ENCODE peak calls at places on chromosomes 5 and 9, in seven cellular contexts. One of them, this sample, is unnamed.

GRCh38 chr5:3202570-3202969 is 393.1 kb upstream of the IRX1 start:
- DNase-seq in Peyer's patch: no peak
- DNase-seq in WTC11: no peak
- DNase-seq in bronchial epithelial cell: no peak
- DNase-seq in cardiac muscle cell: no peak
- DNase-seq in ovary: no peak
- DNase-seq in fibroblast of pulmonary artery: no peak
- DNase-seq in this sample: no peak

GRCh38 chr9:114746591-114746990 is 59.2 kb downstream of the TNFSF15 start:
- DNase-seq in Peyer's patch: no peak
- DNase-seq in WTC11: no peak
- DNase-seq in bronchial epithelial cell: no peak
- DNase-seq in cardiac muscle cell: no peak
- DNase-seq in ovary: no peak
- DNase-seq in fibroblast of pulmonary artery: no peak
- DNase-seq in this sample: no peak

GRCh38 chr9:84897362-84898094 is 228.0 kb downstream of the NTRK2 start:
- DNase-seq in Peyer's patch: no peak
- DNase-seq in WTC11: no peak
- DNase-seq in bronchial epithelial cell: no peak
- DNase-seq in cardiac muscle cell: no peak
- DNase-seq in ovary: no peak
- DNase-seq in fibroblast of pulmonary artery: no peak
- DNase-seq in this sample: peak; percentile 20

GRCh38 chr5:145980718-145981117 is 44.3 kb downstream of the SH3RF2 start:
- DNase-seq in Peyer's patch: no peak
- DNase-seq in WTC11: no peak
- DNase-seq in bronchial epithelial cell: peak; percentile 20
- DNase-seq in cardiac muscle cell: no peak
- DNase-seq in ovary: no peak
- DNase-seq in fibroblast of pulmonary artery: no peak
- DNase-seq in this sample: no peak

GRCh38 chr5:107893642-107894041 is 222.9 kb upstream of the EFNA5 start:
- DNase-seq in Peyer's patch: no peak
- DNase-seq in WTC11: no peak
- DNase-seq in bronchial epithelial cell: peak; percentile 84
- DNase-seq in cardiac muscle cell: peak; percentile 82
- DNase-seq in ovary: no peak
- DNase-seq in fibroblast of pulmonary artery: peak; percentile 63
- DNase-seq in this sample: no peak

GRCh38 chr5:93589812-93590215 is 6.8 kb downstream of the NR2F1 start:
- DNase-seq in Peyer's patch: no peak
- DNase-seq in WTC11: no peak
- DNase-seq in bronchial epithelial cell: no peak
- DNase-seq in cardiac muscle cell: no peak
- DNase-seq in ovary: no peak
- DNase-seq in fibroblast of pulmonary artery: no peak
- DNase-seq in this sample: no peak

GRCh38 chr5:502325-503079 is 21.7 kb downstream of the SLC9A3 start:
- DNase-seq in Peyer's patch: no peak
- DNase-seq in WTC11: no peak
- DNase-seq in bronchial epithelial cell: no peak
- DNase-seq in cardiac muscle cell: no peak
- DNase-seq in ovary: no peak
- DNase-seq in fibroblast of pulmonary artery: no peak
- DNase-seq in this sample: no peak

GRCh38 chr9:101512116-101512515 is 21.5 kb upstream of the RNF20 start:
- DNase-seq in Peyer's patch: no peak
- DNase-seq in WTC11: no peak
- DNase-seq in bronchial epithelial cell: no peak
- DNase-seq in cardiac muscle cell: no peak
- DNase-seq in ovary: no peak
- DNase-seq in fibroblast of pulmonary artery: no peak
- DNase-seq in this sample: no peak

GRCh38 chr5:103475629-103476240 is 86.9 kb downstream of the NUDT12 start:
- DNase-seq in Peyer's patch: no peak
- DNase-seq in WTC11: no peak
- DNase-seq in bronchial epithelial cell: peak; percentile 46
- DNase-seq in cardiac muscle cell: peak; percentile 74
- DNase-seq in ovary: no peak
- DNase-seq in fibroblast of pulmonary artery: peak; percentile 78
- DNase-seq in this sample: no peak

GRCh38 chr5:17896605-17897004 is 262.3 kb downstream of the TAF11L14 start:
- DNase-seq in Peyer's patch: no peak
- DNase-seq in WTC11: no peak
- DNase-seq in bronchial epithelial cell: peak; percentile 93
- DNase-seq in cardiac muscle cell: peak; percentile 1
- DNase-seq in ovary: no peak
- DNase-seq in fibroblast of pulmonary artery: peak; percentile 3
- DNase-seq in this sample: no peak

GRCh38 chr5:163619273-163619672 is 113.9 kb downstream of the MAT2B start:
- DNase-seq in Peyer's patch: no peak
- DNase-seq in WTC11: no peak
- DNase-seq in bronchial epithelial cell: no peak
- DNase-seq in cardiac muscle cell: no peak
- DNase-seq in ovary: no peak
- DNase-seq in fibroblast of pulmonary artery: no peak
- DNase-seq in this sample: no peak

GRCh38 chr5:42579320-42579719 is 156.1 kb downstream of the GHR start:
- DNase-seq in Peyer's patch: no peak
- DNase-seq in WTC11: no peak
- DNase-seq in bronchial epithelial cell: peak; percentile 74
- DNase-seq in cardiac muscle cell: no peak
- DNase-seq in ovary: no peak
- DNase-seq in fibroblast of pulmonary artery: peak; percentile 5
- DNase-seq in this sample: no peak

GRCh38 chr9:123725389-123725788 is 204.5 kb downstream of the DENND1A start:
- DNase-seq in Peyer's patch: no peak
- DNase-seq in WTC11: peak; percentile 28
- DNase-seq in bronchial epithelial cell: no peak
- DNase-seq in cardiac muscle cell: no peak
- DNase-seq in ovary: no peak
- DNase-seq in fibroblast of pulmonary artery: no peak
- DNase-seq in this sample: peak; percentile 4

GRCh38 chr9:132590318-132591182 is 8.1 kb downstream of the BARHL1 start:
- DNase-seq in Peyer's patch: no peak
- DNase-seq in WTC11: no peak
- DNase-seq in bronchial epithelial cell: no peak
- DNase-seq in cardiac muscle cell: no peak
- DNase-seq in ovary: no peak
- DNase-seq in fibroblast of pulmonary artery: no peak
- DNase-seq in this sample: no peak

GRCh38 chr9:76559283-76559682 is 100.3 kb downstream of the GCNT1 start:
- DNase-seq in Peyer's patch: no peak
- DNase-seq in WTC11: no peak
- DNase-seq in bronchial epithelial cell: no peak
- DNase-seq in cardiac muscle cell: peak; percentile 36
- DNase-seq in ovary: no peak
- DNase-seq in fibroblast of pulmonary artery: no peak
- DNase-seq in this sample: no peak

GRCh38 chr5:143177263-143177994 is 226.1 kb downstream of the NR3C1 start:
- DNase-seq in Peyer's patch: no peak
- DNase-seq in WTC11: no peak
- DNase-seq in bronchial epithelial cell: peak; percentile 100
- DNase-seq in cardiac muscle cell: peak; percentile 92
- DNase-seq in ovary: no peak
- DNase-seq in fibroblast of pulmonary artery: peak; percentile 95
- DNase-seq in this sample: no peak

GRCh38 chr5:54357371-54358058 is 47.1 kb upstream of the ARL15 start:
- DNase-seq in Peyer's patch: no peak
- DNase-seq in WTC11: no peak
- DNase-seq in bronchial epithelial cell: no peak
- DNase-seq in cardiac muscle cell: no peak
- DNase-seq in ovary: no peak
- DNase-seq in fibroblast of pulmonary artery: no peak
- DNase-seq in this sample: no peak

GRCh38 chr5:75037106-75037505 is 15.3 kb downstream of the GCNT4 start:
- DNase-seq in Peyer's patch: no peak
- DNase-seq in WTC11: no peak
- DNase-seq in bronchial epithelial cell: peak; percentile 100
- DNase-seq in cardiac muscle cell: peak; percentile 51
- DNase-seq in ovary: no peak
- DNase-seq in fibroblast of pulmonary artery: peak; percentile 61
- DNase-seq in this sample: no peak

GRCh38 chr9:37509536-37509935 is 23.8 kb downstream of the POLR1E start:
- DNase-seq in Peyer's patch: no peak
- DNase-seq in WTC11: no peak
- DNase-seq in bronchial epithelial cell: no peak
- DNase-seq in cardiac muscle cell: no peak
- DNase-seq in ovary: no peak
- DNase-seq in fibroblast of pulmonary artery: no peak
- DNase-seq in this sample: no peak

GRCh38 chr9:37512439-37512838 is 26.7 kb downstream of the POLR1E start:
- DNase-seq in Peyer's patch: no peak
- DNase-seq in WTC11: no peak
- DNase-seq in bronchial epithelial cell: no peak
- DNase-seq in cardiac muscle cell: no peak
- DNase-seq in ovary: no peak
- DNase-seq in fibroblast of pulmonary artery: no peak
- DNase-seq in this sample: no peak

GRCh38 chr9:37511715-37512010 is 25.9 kb downstream of the POLR1E start:
- DNase-seq in Peyer's patch: no peak
- DNase-seq in WTC11: no peak
- DNase-seq in bronchial epithelial cell: no peak
- DNase-seq in cardiac muscle cell: no peak
- DNase-seq in ovary: no peak
- DNase-seq in fibroblast of pulmonary artery: no peak
- DNase-seq in this sample: no peak

GRCh38 chr9:37508834-37509206 is 23.1 kb downstream of the POLR1E start:
- DNase-seq in Peyer's patch: no peak
- DNase-seq in WTC11: no peak
- DNase-seq in bronchial epithelial cell: no peak
- DNase-seq in cardiac muscle cell: no peak
- DNase-seq in ovary: no peak
- DNase-seq in fibroblast of pulmonary artery: no peak
- DNase-seq in this sample: no peak

GRCh38 chr9:37511006-37511714 is 25.4 kb downstream of the POLR1E start:
- DNase-seq in Peyer's patch: no peak
- DNase-seq in WTC11: peak; percentile 74
- DNase-seq in bronchial epithelial cell: no peak
- DNase-seq in cardiac muscle cell: no peak
- DNase-seq in ovary: no peak
- DNase-seq in fibroblast of pulmonary artery: no peak
- DNase-seq in this sample: no peak
- TF ChIP-seq CTCF in Peyer's patch: no peak
- TF ChIP-seq CTCF in WTC11: no peak
- TF ChIP-seq CTCF in bronchial epithelial cell: peak; percentile 9
- TF ChIP-seq CTCF in cardiac muscle cell: no peak
- TF ChIP-seq CTCF in ovary: no peak
- TF ChIP-seq CTCF in fibroblast of pulmonary artery: peak; percentile 13
- TF ChIP-seq CTCF in this sample: peak; percentile 17

DNA sequence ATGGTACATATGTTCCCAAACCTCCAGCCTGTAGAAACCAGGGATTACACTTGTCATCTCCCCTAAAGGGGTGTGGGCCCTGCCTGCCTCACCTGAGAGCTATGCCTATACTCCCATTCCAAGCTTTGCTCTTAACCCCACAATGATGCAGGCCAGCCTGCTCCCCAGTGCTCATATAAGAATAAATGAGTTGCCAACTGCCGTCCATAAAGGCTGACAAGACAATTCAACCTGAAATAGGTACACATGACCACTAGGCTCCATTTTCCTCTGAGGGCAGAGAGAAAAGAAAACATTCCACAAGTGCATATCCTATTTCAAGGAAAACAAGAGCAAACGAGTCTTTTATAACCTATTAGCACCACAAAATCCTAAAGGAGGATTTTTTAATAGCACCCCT is 28.4 kb downstream of the SKP1 start:
- DNase-seq in Peyer's patch: no peak
- DNase-seq in WTC11: no peak
- DNase-seq in bronchial epithelial cell: no peak
- DNase-seq in cardiac muscle cell: no peak
- DNase-seq in ovary: no peak
- DNase-seq in fibroblast of pulmonary artery: no peak
- DNase-seq in this sample: no peak
- TF ChIP-seq CTCF in Peyer's patch: no peak
- TF ChIP-seq CTCF in WTC11: no peak
- TF ChIP-seq CTCF in bronchial epithelial cell: no peak
- TF ChIP-seq CTCF in cardiac muscle cell: no peak
- TF ChIP-seq CTCF in ovary: no peak
- TF ChIP-seq CTCF in fibroblast of pulmonary artery: no peak
- TF ChIP-seq CTCF in this sample: no peak

DNA sequence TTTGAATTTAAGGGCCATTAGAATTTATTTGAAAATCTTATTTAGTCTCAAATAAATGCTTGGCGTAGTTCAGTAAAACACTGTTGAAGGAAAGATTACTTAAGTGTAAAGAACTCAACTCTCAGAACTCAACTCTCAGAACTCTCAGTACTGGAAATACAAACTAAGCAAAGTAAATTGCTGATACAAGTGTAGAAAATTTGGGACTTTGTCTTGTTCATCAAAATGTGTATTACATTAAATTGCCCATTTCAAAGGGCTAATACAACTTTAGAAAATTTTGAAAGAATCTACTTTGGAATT is 99.4 kb downstream of the CSNK1G3 start:
- DNase-seq in Peyer's patch: no peak
- DNase-seq in WTC11: no peak
- DNase-seq in bronchial epithelial cell: no peak
- DNase-seq in cardiac muscle cell: no peak
- DNase-seq in ovary: no peak
- DNase-seq in fibroblast of pulmonary artery: no peak
- DNase-seq in this sample: no peak
- TF ChIP-seq CTCF in Peyer's patch: no peak
- TF ChIP-seq CTCF in WTC11: no peak
- TF ChIP-seq CTCF in bronchial epithelial cell: no peak
- TF ChIP-seq CTCF in cardiac muscle cell: no peak
- TF ChIP-seq CTCF in ovary: no peak
- TF ChIP-seq CTCF in fibroblast of pulmonary artery: no peak
- TF ChIP-seq CTCF in this sample: no peak

GRCh38 chr5:132134384-132134783 is 60.8 kb downstream of the CSF2 start:
- DNase-seq in Peyer's patch: no peak
- DNase-seq in WTC11: no peak
- DNase-seq in bronchial epithelial cell: peak; percentile 48
- DNase-seq in cardiac muscle cell: peak; percentile 40
- DNase-seq in ovary: no peak
- DNase-seq in fibroblast of pulmonary artery: peak; percentile 50
- DNase-seq in this sample: no peak
- TF ChIP-seq CTCF in Peyer's patch: peak; percentile 32
- TF ChIP-seq CTCF in WTC11: no peak
- TF ChIP-seq CTCF in bronchial epithelial cell: peak; percentile 12
- TF ChIP-seq CTCF in cardiac muscle cell: peak; percentile 42
- TF ChIP-seq CTCF in ovary: no peak
- TF ChIP-seq CTCF in fibroblast of pulmonary artery: peak; percentile 41
- TF ChIP-seq CTCF in this sample: peak; percentile 40

DNA sequence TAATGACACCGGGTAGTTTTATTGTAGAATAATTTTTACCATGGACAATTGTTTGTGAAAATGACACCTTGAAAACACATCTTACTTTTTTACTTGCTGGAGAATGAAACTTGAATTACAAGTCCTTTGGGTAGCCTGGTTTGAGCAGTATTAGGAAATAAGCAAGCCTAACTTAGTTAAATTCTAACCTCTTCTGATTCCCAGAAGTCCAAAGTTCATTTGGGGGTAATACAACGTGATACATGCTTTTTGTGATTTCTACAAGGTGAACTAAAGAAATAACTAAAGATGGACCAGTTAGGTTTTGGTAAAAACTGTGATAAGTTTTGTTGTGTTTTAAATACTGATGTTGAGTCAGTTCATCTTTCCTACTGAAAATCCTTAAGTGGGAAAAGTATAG is 135.4 kb upstream of the DMRT1 start:
- DNase-seq in Peyer's patch: no peak
- DNase-seq in WTC11: no peak
- DNase-seq in bronchial epithelial cell: peak; percentile 19
- DNase-seq in cardiac muscle cell: no peak
- DNase-seq in ovary: no peak
- DNase-seq in fibroblast of pulmonary artery: no peak
- DNase-seq in this sample: no peak
- TF ChIP-seq CTCF in Peyer's patch: no peak
- TF ChIP-seq CTCF in WTC11: no peak
- TF ChIP-seq CTCF in bronchial epithelial cell: no peak
- TF ChIP-seq CTCF in cardiac muscle cell: no peak
- TF ChIP-seq CTCF in ovary: no peak
- TF ChIP-seq CTCF in fibroblast of pulmonary artery: no peak
- TF ChIP-seq CTCF in this sample: no peak

GRCh38 chr9:99947395-99947794 is 40.9 kb downstream of the STX17 start:
- DNase-seq in Peyer's patch: no peak
- DNase-seq in WTC11: no peak
- DNase-seq in bronchial epithelial cell: no peak
- DNase-seq in cardiac muscle cell: peak; percentile 3
- DNase-seq in ovary: no peak
- DNase-seq in fibroblast of pulmonary artery: peak; percentile 20
- DNase-seq in this sample: no peak
- TF ChIP-seq CTCF in Peyer's patch: no peak
- TF ChIP-seq CTCF in WTC11: no peak
- TF ChIP-seq CTCF in bronchial epithelial cell: no peak
- TF ChIP-seq CTCF in cardiac muscle cell: peak; percentile 26
- TF ChIP-seq CTCF in ovary: no peak
- TF ChIP-seq CTCF in fibroblast of pulmonary artery: peak; percentile 30
- TF ChIP-seq CTCF in this sample: peak; percentile 52